ENCODE peak calls at places on chromosomes 11 and 22, in six cellular contexts. Q is central memory CD4-positive, alpha-beta T cell; D is psoas muscle; Z is stimulated activated CD4-positive, alpha-beta T cell treated with anti-CD3 and anti-CD28 coated beads, Interleukin-4, amount 100 ng/mL, for 24 hours; C is tibial nerve; X is AML-193. J is an unnamed sample.

GRCh38 chr11:44633641-44634040 is 68.2 kb downstream of the CD82 start:
- DNase-seq in Q (no peak), D (no peak), Z (no peak), C (no peak), X (peak), J (no peak)

GRCh38 chr22:44746836-44747519 is 5.4 kb upstream of the ARHGAP8 start:
- DNase-seq in Q (no peak), D (no peak), Z (no peak), C (no peak), X (no peak), J (no peak)

GRCh38 chr11:47149781-47150180 is 26.9 kb downstream of the ARFGAP2 start:
- DNase-seq in Q (no peak), D (no peak), Z (no peak), C (no peak), X (no peak), J (no peak)

GRCh38 chr22:36027579-36027959 is 1.1 kb downstream of the RBFOX2 start:
- DNase-seq in Q (no peak), D (no peak), Z (no peak), C (peak), X (no peak), J (no peak)

GRCh38 chr11:2451916-2452694 is 7.3 kb downstream of the KCNQ1 start:
- DNase-seq in Q (no peak), D (peak), Z (no peak), C (no peak), X (no peak), J (no peak)

GRCh38 chr11:77121096-77121640 is 6.9 kb upstream of the MYO7A start:
- DNase-seq in Q (no peak), D (peak), Z (no peak), C (no peak), X (no peak), J (no peak)

GRCh38 chr11:34614334-34615113 is 6.4 kb upstream of the EHF start:
- DNase-seq in Q (no peak), D (no peak), Z (no peak), C (peak), X (peak), J (no peak)

GRCh38 chr11:122612123-122612824 is 43.2 kb upstream of the UBASH3B start:
- DNase-seq in Q (no peak), D (no peak), Z (no peak), C (no peak), X (no peak), J (no peak)

GRCh38 chr11:118998822-118999221 is 884 bp downstream of the CENATAC start:
- DNase-seq in Q (no peak), D (no peak), Z (no peak), C (no peak), X (no peak), J (no peak)

GRCh38 chr11:113048820-113049555 is 87.8 kb downstream of the NCAM1 start:
- DNase-seq in Q (no peak), D (no peak), Z (no peak), C (no peak), X (no peak), J (no peak)

GRCh38 chr22:44862981-44863860 is 110.8 kb downstream of the ARHGAP8 start:
- DNase-seq in Q (no peak), D (no peak), Z (no peak), C (no peak), X (no peak), J (no peak)

GRCh38 chr11:83816572-83817187 is 530.5 kb upstream of the CCDC90B start:
- DNase-seq in Q (no peak), D (no peak), Z (no peak), C (no peak), X (peak), J (no peak)

GRCh38 chr11:27557223-27557622 is 50.7 kb upstream of the LIN7C start:
- DNase-seq in Q (no peak), D (no peak), Z (no peak), C (no peak), X (no peak), J (no peak)

GRCh38 chr11:76628408-76628947 is 42.1 kb downstream of the LRRC32 start:
- DNase-seq in Q (no peak), D (no peak), Z (peak), C (no peak), X (no peak), J (no peak)

GRCh38 chr11:65043881-65044501 is 3.0 kb downstream of the SAC3D1 start:
- DNase-seq in Q (no peak), D (peak), Z (no peak), C (peak), X (peak), J (no peak)

GRCh38 chr11:59706518-59707285 is 6.9 kb downstream of the OR10V1 start:
- DNase-seq in Q (no peak), D (no peak), Z (no peak), C (no peak), X (no peak), J (no peak)

GRCh38 chr11:68371176-68372041 is 59.0 kb downstream of the LRP5 start:
- DNase-seq in Q (no peak), D (peak), Z (no peak), C (no peak), X (no peak), J (no peak)

GRCh38 chr11:120601566-120601965 is 90.0 kb downstream of the GRIK4 start:
- DNase-seq in Q (no peak), D (no peak), Z (no peak), C (no peak), X (no peak), J (peak)

GRCh38 chr22:24706050-24706449 is 68.5 kb downstream of the PIWIL3 start:
- DNase-seq in Q (no peak), D (no peak), Z (no peak), C (no peak), X (no peak), J (no peak)

GRCh38 chr11:109696191-109696897 is 274.4 kb downstream of the C11orf87 start:
- DNase-seq in Q (no peak), D (no peak), Z (no peak), C (no peak), X (no peak), J (no peak)

J was measured in brain pericyte.